ENCODE peak calls at places on chromosomes 16 and 17, in five cellular contexts. Y, W, D, Z and O are unnamed samples.

GRCh38 chr17:44159519-44160210 is 10.8 kb upstream of the ASB16 start:
- DNase-seq in Y (no peak), W (peak; percentile 83), D (no peak), Z (no peak), O (peak; percentile 25)

GRCh38 chr17:9256944-9257629 is 235.8 kb downstream of the NTN1 start:
- DNase-seq in Y (no peak), W (peak; percentile 34), D (no peak), Z (peak; percentile 33), O (peak; percentile 52)

GRCh38 chr17:58335061-58335731 is 6.6 kb upstream of the TSPOAP1 start:
- DNase-seq in Y (no peak), W (no peak), D (no peak), Z (no peak), O (no peak)

GRCh38 chr16:80006175-80006895 is 405.8 kb upstream of the MAF start:
- DNase-seq in Y (no peak), W (peak; percentile 95), D (no peak), Z (no peak), O (peak; percentile 35)

GRCh38 chr16:27363797-27364196 is 38.2 kb upstream of the IL21R start:
- DNase-seq in Y (no peak), W (no peak), D (no peak), Z (no peak), O (no peak)

GRCh38 chr17:42459256-42459982 is 741 bp downstream of the ATP6V0A1 start:
- DNase-seq in Y (peak; percentile 55), W (peak; percentile 77), D (no peak), Z (peak; percentile 66), O (peak; percentile 69)

GRCh38 chr16:7025616-7026190 is 306.9 kb upstream of the RBFOX1 start:
- DNase-seq in Y (peak; percentile 91), W (no peak), D (peak; percentile 88), Z (peak; percentile 81), O (no peak)

GRCh38 chr17:75835315-75835987 is 8.8 kb downstream of the UNC13D start:
- DNase-seq in Y (no peak), W (no peak), D (no peak), Z (no peak), O (no peak)

GRCh38 chr17:17740627-17741237 is 59.5 kb downstream of the RAI1 start:
- DNase-seq in Y (no peak), W (no peak), D (no peak), Z (no peak), O (no peak)

GRCh38 chr17:18960803-18961511 is 9.0 kb downstream of the SLC5A10 start:
- DNase-seq in Y (peak; percentile 76), W (peak; percentile 63), D (peak; percentile 79), Z (peak; percentile 93), O (peak; percentile 50)

GRCh38 chr16:77571463-77571862 is 136.6 kb upstream of the ADAMTS18 start:
- DNase-seq in Y (no peak), W (no peak), D (no peak), Z (peak; percentile 67), O (no peak)

GRCh38 chr17:7323731-7324437 is 5.3 kb downstream of the NEURL4 start:
- DNase-seq in Y (peak; percentile 68), W (peak; percentile 45), D (no peak), Z (peak; percentile 70), O (peak; percentile 17)

GRCh38 chr17:78378225-78379133 is at the start of gene PGS1:
- DNase-seq in Y (peak; percentile 82), W (peak; percentile 81), D (peak; percentile 58), Z (peak; percentile 79), O (peak; percentile 67)

GRCh38 chr17:8393470-8394231 is 4.0 kb downstream of the RNF222 start:
- DNase-seq in Y (peak; percentile 72), W (no peak), D (no peak), Z (peak; percentile 95), O (peak; percentile 21)

GRCh38 chr16:57743886-57744645 is 8.5 kb downstream of the KATNB1 start:
- DNase-seq in Y (no peak), W (no peak), D (no peak), Z (no peak), O (no peak)

GRCh38 chr17:62680541-62681052 is 53.1 kb downstream of the MRC2 start:
- DNase-seq in Y (no peak), W (no peak), D (no peak), Z (no peak), O (no peak)

GRCh38 chr17:3448059-3448630 is 14.5 kb upstream of the OR1E2 start:
- DNase-seq in Y (no peak), W (no peak), D (no peak), Z (no peak), O (no peak)

GRCh38 chr16:2471016-2471652 is at the start of gene NTN3:
- DNase-seq in Y (peak; percentile 43), W (no peak), D (peak; percentile 79), Z (no peak), O (no peak)

GRCh38 chr17:15510361-15510760 is 42.9 kb upstream of the CDRT4 start:
- DNase-seq in Y (no peak), W (peak; percentile 68), D (no peak), Z (peak; percentile 43), O (peak; percentile 83)

GRCh38 chr16:89137666-89138512 is 33.7 kb upstream of the CDH15 start:
- DNase-seq in Y (no peak), W (no peak), D (no peak), Z (no peak), O (no peak)

GRCh38 chr17:61583242-61583641 is 7.8 kb downstream of the NACA2 start:
- DNase-seq in Y (peak; percentile 35), W (peak; percentile 69), D (no peak), Z (peak; percentile 65), O (peak; percentile 83)

GRCh38 chr17:81071761-81072741 is 37.1 kb downstream of the BAIAP2 start:
- DNase-seq in Y (no peak), W (no peak), D (no peak), Z (peak; percentile 84), O (no peak)

GRCh38 chr17:81074440-81074839 is 39.5 kb downstream of the BAIAP2 start:
- DNase-seq in Y (no peak), W (no peak), D (no peak), Z (no peak), O (no peak)

GRCh38 chr17:81075307-81075706 is 40.4 kb downstream of the BAIAP2 start:
- DNase-seq in Y (no peak), W (no peak), D (no peak), Z (no peak), O (no peak)

GRCh38 chr17:81074875-81075274 is 39.9 kb downstream of the BAIAP2 start:
- DNase-seq in Y (no peak), W (no peak), D (no peak), Z (no peak), O (no peak)

DNA sequence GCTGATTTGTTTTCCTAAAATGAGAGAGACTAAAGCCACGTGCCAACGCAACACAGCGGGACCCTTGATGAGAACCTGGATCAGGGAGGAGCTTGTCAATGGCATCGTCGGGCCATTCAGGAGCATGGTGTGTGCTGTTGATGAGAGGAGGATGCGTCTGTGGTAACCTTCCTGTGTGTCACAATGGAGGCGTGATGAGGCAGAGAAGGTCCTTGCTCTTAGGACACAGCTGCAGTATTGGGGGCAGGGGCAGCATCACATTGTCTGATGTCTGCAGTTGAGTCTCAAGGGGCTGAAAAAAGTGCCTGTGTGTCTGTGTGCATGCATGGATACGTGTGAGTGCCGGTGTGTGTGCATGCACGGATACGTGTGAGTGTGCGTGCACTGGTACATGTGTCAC is 39.0 kb downstream of the BAIAP2 start:
- DNase-seq in Y (no peak), W (no peak), D (no peak), Z (no peak), O (no peak)
- H2BK5ac ChIP-seq in Y (no peak overlapping the region), W (no peak overlapping the region), D (no peak overlapping the region), Z (no peak overlapping the region), O (no peak overlapping the region)

GRCh38 chr16:66731101-66731500 is 20.3 kb downstream of the DYNC1LI2 start:
- DNase-seq in Y (no peak), W (no peak), D (no peak), Z (peak; percentile 83), O (no peak)
- H2BK5ac ChIP-seq in Y (no peak overlapping the region), W (no peak overlapping the region), D (no peak overlapping the region), Z (no peak overlapping the region), O (no peak overlapping the region)

DNA sequence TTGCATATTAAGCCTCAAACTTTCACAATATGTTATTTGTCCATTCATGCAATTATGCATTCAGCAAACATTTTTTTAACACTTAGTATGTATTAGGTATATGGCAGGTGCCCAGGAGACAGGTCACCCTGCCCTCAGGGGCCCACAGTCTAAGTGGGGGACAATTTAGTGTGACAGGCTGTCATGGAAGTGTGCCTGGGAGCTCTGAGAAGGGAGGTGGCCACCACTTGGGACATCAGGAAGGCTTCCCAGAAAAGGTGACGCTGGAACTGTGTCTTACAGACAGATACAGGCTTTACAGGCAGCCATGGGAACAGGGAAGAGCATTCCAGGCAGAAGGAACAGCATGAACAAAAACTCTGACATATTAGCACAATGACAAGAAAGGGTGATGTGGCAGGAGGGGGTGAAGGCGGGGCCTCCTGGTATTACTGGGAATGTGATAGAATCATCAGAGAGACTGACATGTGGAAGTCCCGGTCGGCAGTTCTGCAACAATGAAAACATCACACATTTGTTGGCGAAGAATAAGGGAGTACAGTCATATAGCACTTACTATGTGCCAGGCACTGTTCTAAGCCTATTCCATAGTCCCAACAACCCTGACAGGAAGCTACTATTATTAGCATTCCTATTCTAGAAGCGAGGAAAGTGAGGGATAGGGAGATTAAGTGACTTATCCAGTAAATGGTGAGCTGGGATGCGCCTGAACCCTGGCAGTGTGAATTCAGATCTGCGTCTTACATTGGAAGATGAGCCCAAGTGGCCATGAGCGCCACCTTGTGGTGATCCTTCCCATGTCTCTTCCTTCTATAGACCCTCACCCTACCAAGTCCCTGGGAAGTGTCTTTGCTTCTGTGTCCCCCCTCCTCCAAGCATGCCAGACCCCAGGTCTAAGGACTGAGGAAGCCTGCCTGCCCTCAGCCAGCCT is 13.7 kb downstream of the FMNL1 start:
- DNase-seq in Y (peak; percentile 84), W (peak; percentile 73), D (peak; percentile 83), Z (peak; percentile 84), O (peak; percentile 77)
- H2BK5ac ChIP-seq in Y (no peak overlapping the region), W (no peak overlapping the region), D (no peak overlapping the region), Z (no peak overlapping the region), O (no peak overlapping the region)

GRCh38 chr16:46730801-46731690 is 17.1 kb downstream of the MYLK3 start:
- DNase-seq in Y (no peak), W (no peak), D (no peak), Z (no peak), O (no peak)

GRCh38 chr16:46730126-46730525 is 18.0 kb downstream of the MYLK3 start:
- DNase-seq in Y (no peak), W (no peak), D (no peak), Z (no peak), O (no peak)

GRCh38 chr16:46727630-46728029 is 20.5 kb downstream of the MYLK3 start:
- DNase-seq in Y (no peak), W (no peak), D (no peak), Z (no peak), O (no peak)

GRCh38 chr16:46728804-46729203 is 19.3 kb downstream of the MYLK3 start:
- DNase-seq in Y (no peak), W (no peak), D (no peak), Z (no peak), O (no peak)

DNA sequence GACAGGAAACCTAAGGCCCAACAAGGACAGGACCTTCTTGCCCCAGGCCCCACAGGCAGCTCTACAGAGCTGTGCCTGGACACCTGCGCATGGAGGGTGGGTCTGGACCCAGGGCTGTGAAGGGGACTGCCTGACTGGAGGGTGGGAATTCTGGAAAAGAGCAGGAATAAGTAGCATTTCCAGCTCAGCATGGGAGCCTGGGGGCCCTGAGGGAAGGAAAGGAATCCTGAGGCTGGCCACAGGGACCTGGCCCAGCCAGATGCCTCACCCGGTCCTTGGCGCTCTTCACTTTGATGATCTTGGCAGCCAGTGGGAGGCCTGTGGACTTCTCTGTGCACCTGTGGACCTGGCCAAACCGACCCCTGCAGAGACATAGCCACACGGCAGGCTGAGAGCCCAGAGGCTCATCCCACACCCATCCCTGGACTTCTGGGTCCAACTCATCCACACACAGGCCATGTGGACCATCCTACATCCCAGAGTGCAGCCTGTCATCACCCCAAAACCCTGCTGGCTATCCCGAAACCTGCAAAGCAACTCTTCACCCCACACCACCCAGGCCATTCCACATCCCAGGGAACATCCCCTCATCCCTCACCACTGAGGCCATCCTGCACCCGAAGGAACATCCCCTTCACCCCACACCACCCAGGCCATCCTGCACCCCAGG is 18.7 kb downstream of the MYLK3 start:
- DNase-seq in Y (no peak), W (no peak), D (no peak), Z (no peak), O (no peak)
- H2BK5ac ChIP-seq in Y (no peak overlapping the region), W (no peak overlapping the region), D (no peak overlapping the region), Z (no peak overlapping the region), O (no peak overlapping the region)